ENCODE peak calls at places on chromosomes 5 and 9, in six cellular contexts. A is endothelial cell, F is OCI-M1, O is SIG-M5, M is SJSA1, J is prostate gland. N is an unnamed sample.

GRCh38 chr9:3887121-3887797 is 361.5 kb upstream of the RFX3 start:
- DNase-seq in F (no peak), M (no peak), J (no peak), A (no peak), O (no peak), N (no peak)

GRCh38 chr9:12723409-12724028 is 30.3 kb downstream of the TYRP1 start:
- DNase-seq in J (no peak), A (no peak), M (no peak), F (peak), O (no peak), N (no peak)

GRCh38 chr5:172958268-172959046 is 767 bp upstream of the RPL26L1 start:
- DNase-seq in J (peak), O (no peak), F (peak), M (no peak), A (peak), N (peak)

GRCh38 chr9:114279693-114280092 is 43.2 kb upstream of the ORM1 start:
- DNase-seq in F (no peak), M (no peak), O (no peak), J (no peak), A (no peak), N (peak)

GRCh38 chr9:125749951-125750655 is 2.9 kb downstream of the PBX3 start:
- DNase-seq in M (no peak), O (no peak), A (no peak), J (no peak), F (no peak), N (no peak)

GRCh38 chr9:70034292-70034711 is 9.3 kb upstream of the MAMDC2 start:
- DNase-seq in F (no peak), O (no peak), J (no peak), M (no peak), A (no peak), N (no peak)

GRCh38 chr9:110452227-110452801 is 114.7 kb upstream of the TXNDC8 start:
- DNase-seq in A (no peak), O (no peak), F (peak), M (no peak), J (no peak), N (no peak)

GRCh38 chr9:135146766-135147472 is 59.5 kb downstream of the OLFM1 start:
- DNase-seq in F (no peak), A (no peak), O (no peak), M (no peak), J (no peak), N (no peak)

GRCh38 chr5:173919443-173919842 is 31.3 kb downstream of the CPEB4 start:
- DNase-seq in J (no peak), F (no peak), A (no peak), M (no peak), O (no peak), N (no peak)

N was measured in body of pancreas.